ENCODE peak calls at places on chromosome 2, in seven cellular contexts. One of them, this sample, is unnamed.

GRCh38 chr2:197088694-197089093 is 162.2 kb upstream of the PGAP1 start:
- DNase-seq in HCT116: no peak
- DNase-seq in GM12878: no peak
- DNase-seq in H1: no peak
- DNase-seq in HepG2: no peak
- DNase-seq in K562: no peak
- DNase-seq in SK-N-SH: no peak
- DNase-seq in this sample: no peak

GRCh38 chr2:133792223-133792622 is 224.0 kb upstream of the NCKAP5 start:
- DNase-seq in HCT116: no peak
- DNase-seq in GM12878: no peak
- DNase-seq in H1: no peak
- DNase-seq in HepG2: no peak
- DNase-seq in K562: no peak
- DNase-seq in SK-N-SH: no peak
- DNase-seq in this sample: no peak

GRCh38 chr2:10158681-10159080 is 36.1 kb downstream of the RRM2 start:
- DNase-seq in HCT116: no peak
- DNase-seq in GM12878: no peak
- DNase-seq in H1: no peak
- DNase-seq in HepG2: no peak
- DNase-seq in K562: no peak
- DNase-seq in SK-N-SH: no peak
- DNase-seq in this sample: no peak

GRCh38 chr2:180690611-180691010 is 289.8 kb upstream of the UBE2E3 start:
- DNase-seq in HCT116: no peak
- DNase-seq in GM12878: no peak
- DNase-seq in H1: no peak
- DNase-seq in HepG2: no peak
- DNase-seq in K562: no peak
- DNase-seq in SK-N-SH: no peak
- DNase-seq in this sample: no peak

GRCh38 chr2:238898534-238899281 is 50.8 kb downstream of the TWIST2 start:
- DNase-seq in HCT116: no peak
- DNase-seq in GM12878: no peak
- DNase-seq in H1: no peak
- DNase-seq in HepG2: no peak
- DNase-seq in K562: no peak
- DNase-seq in SK-N-SH: no peak
- DNase-seq in this sample: no peak

GRCh38 chr2:3762771-3763447 is 59.5 kb downstream of the DCDC2C start:
- DNase-seq in HCT116: no peak
- DNase-seq in GM12878: no peak
- DNase-seq in H1: no peak
- DNase-seq in HepG2: no peak
- DNase-seq in K562: no peak
- DNase-seq in SK-N-SH: no peak
- DNase-seq in this sample: no peak

GRCh38 chr2:66240284-66240683 is 194.6 kb upstream of the MEIS1 start:
- DNase-seq in HCT116: no peak
- DNase-seq in GM12878: no peak
- DNase-seq in H1: no peak
- DNase-seq in HepG2: no peak
- DNase-seq in K562: no peak
- DNase-seq in SK-N-SH: no peak
- DNase-seq in this sample: no peak

GRCh38 chr2:173028671-173029070 is 47.0 kb upstream of the MAP3K20 start:
- DNase-seq in HCT116: no peak
- DNase-seq in GM12878: no peak
- DNase-seq in H1: no peak
- DNase-seq in HepG2: no peak
- DNase-seq in K562: no peak
- DNase-seq in SK-N-SH: no peak
- DNase-seq in this sample: no peak

GRCh38 chr2:241616168-241617125 is 20.5 kb downstream of the THAP4 start:
- DNase-seq in HCT116: no peak
- DNase-seq in GM12878: no peak
- DNase-seq in H1: no peak
- DNase-seq in HepG2: no peak
- DNase-seq in K562: no peak
- DNase-seq in SK-N-SH: no peak
- DNase-seq in this sample: no peak

GRCh38 chr2:21607568-21607967 is 483.8 kb downstream of the TDRD15 start:
- DNase-seq in HCT116: no peak
- DNase-seq in GM12878: no peak
- DNase-seq in H1: no peak
- DNase-seq in HepG2: no peak
- DNase-seq in K562: no peak
- DNase-seq in SK-N-SH: no peak
- DNase-seq in this sample: no peak

GRCh38 chr2:23286765-23287155 is 98.2 kb upstream of the KLHL29 start:
- DNase-seq in HCT116: no peak
- DNase-seq in GM12878: no peak
- DNase-seq in H1: no peak
- DNase-seq in HepG2: no peak
- DNase-seq in K562: no peak
- DNase-seq in SK-N-SH: no peak
- DNase-seq in this sample: no peak

GRCh38 chr2:46135936-46136335 is 161.3 kb upstream of the EPAS1 start:
- DNase-seq in HCT116: no peak
- DNase-seq in GM12878: no peak
- DNase-seq in H1: no peak
- DNase-seq in HepG2: no peak
- DNase-seq in K562: no peak
- DNase-seq in SK-N-SH: no peak
- DNase-seq in this sample: no peak

GRCh38 chr2:181111059-181111458 is 130.7 kb downstream of the UBE2E3 start:
- DNase-seq in HCT116: no peak
- DNase-seq in GM12878: no peak
- DNase-seq in H1: no peak
- DNase-seq in HepG2: no peak
- DNase-seq in K562: no peak
- DNase-seq in SK-N-SH: no peak
- DNase-seq in this sample: no peak

GRCh38 chr2:99861376-99861760 is 281.0 kb downstream of the AFF3 start:
- DNase-seq in HCT116: no peak
- DNase-seq in GM12878: no peak
- DNase-seq in H1: no peak
- DNase-seq in HepG2: no peak
- DNase-seq in K562: no peak
- DNase-seq in SK-N-SH: no peak
- DNase-seq in this sample: no peak

GRCh38 chr2:192194065-192194865 is 468 bp downstream of the TMEFF2 start:
- DNase-seq in HCT116: no peak
- DNase-seq in GM12878: no peak
- DNase-seq in H1: no peak
- DNase-seq in HepG2: no peak
- DNase-seq in K562: no peak
- DNase-seq in SK-N-SH: no peak
- DNase-seq in this sample: no peak

GRCh38 chr2:218033590-218034496 is 31.0 kb upstream of the TNS1 start:
- DNase-seq in HCT116: no peak
- DNase-seq in GM12878: no peak
- DNase-seq in H1: no peak
- DNase-seq in HepG2: no peak
- DNase-seq in K562: no peak
- DNase-seq in SK-N-SH: no peak
- DNase-seq in this sample: no peak

GRCh38 chr2:117948585-117948984 is 65.3 kb downstream of the CCDC93 start:
- DNase-seq in HCT116: no peak
- DNase-seq in GM12878: no peak
- DNase-seq in H1: no peak
- DNase-seq in HepG2: no peak
- DNase-seq in K562: no peak
- DNase-seq in SK-N-SH: no peak
- DNase-seq in this sample: no peak

GRCh38 chr2:240123821-240124650 is 12.1 kb downstream of the COPS9 start:
- DNase-seq in HCT116: no peak
- DNase-seq in GM12878: no peak
- DNase-seq in H1: no peak
- DNase-seq in HepG2: no peak
- DNase-seq in K562: no peak
- DNase-seq in SK-N-SH: peak
- DNase-seq in this sample: no peak

GRCh38 chr2:9699139-9699823 is 68.5 kb upstream of the YWHAQ start:
- DNase-seq in HCT116: no peak
- DNase-seq in GM12878: no peak
- DNase-seq in H1: no peak
- DNase-seq in HepG2: no peak
- DNase-seq in K562: peak
- DNase-seq in SK-N-SH: no peak
- DNase-seq in this sample: no peak

GRCh38 chr2:42908538-42909200 is 116.3 kb upstream of the HAAO start:
- DNase-seq in HCT116: no peak
- DNase-seq in GM12878: no peak
- DNase-seq in H1: no peak
- DNase-seq in HepG2: no peak
- DNase-seq in K562: no peak
- DNase-seq in SK-N-SH: no peak
- DNase-seq in this sample: no peak

GRCh38 chr2:55239656-55240222 is 7.3 kb downstream of the RPS27A start:
- DNase-seq in HCT116: no peak
- DNase-seq in GM12878: no peak
- DNase-seq in H1: no peak
- DNase-seq in HepG2: peak
- DNase-seq in K562: no peak
- DNase-seq in SK-N-SH: no peak
- DNase-seq in this sample: no peak

GRCh38 chr2:1777156-1777555 is 32.8 kb upstream of the PXDN start:
- DNase-seq in HCT116: no peak
- DNase-seq in GM12878: no peak
- DNase-seq in H1: no peak
- DNase-seq in HepG2: no peak
- DNase-seq in K562: no peak
- DNase-seq in SK-N-SH: no peak
- DNase-seq in this sample: no peak

GRCh38 chr2:45388541-45389100 is 222.4 kb downstream of the SRBD1 start:
- DNase-seq in HCT116: no peak
- DNase-seq in GM12878: no peak
- DNase-seq in H1: no peak
- DNase-seq in HepG2: no peak
- DNase-seq in K562: no peak
- DNase-seq in SK-N-SH: no peak
- DNase-seq in this sample: no peak

GRCh38 chr2:45675130-45675812 is 23.8 kb downstream of the PRKCE start:
- DNase-seq in HCT116: peak
- DNase-seq in GM12878: no peak
- DNase-seq in H1: no peak
- DNase-seq in HepG2: no peak
- DNase-seq in K562: no peak
- DNase-seq in SK-N-SH: peak
- DNase-seq in this sample: no peak

GRCh38 chr2:72083751-72084583 is 63.7 kb downstream of the CYP26B1 start:
- DNase-seq in HCT116: no peak
- DNase-seq in GM12878: no peak
- DNase-seq in H1: no peak
- DNase-seq in HepG2: no peak
- DNase-seq in K562: no peak
- DNase-seq in SK-N-SH: no peak
- DNase-seq in this sample: no peak
- TF ChIP-seq SIN3A in HCT116: no peak
- TF ChIP-seq SIN3A in GM12878: no peak
- TF ChIP-seq SIN3A in H1: no peak
- TF ChIP-seq SIN3A in HepG2: no peak
- TF ChIP-seq SIN3A in K562: no peak
- TF ChIP-seq SIN3A in SK-N-SH: no peak
- TF ChIP-seq SIN3A in this sample: no peak

GRCh38 chr2:102005989-102006885 is 14.5 kb downstream of the IL1R2 start:
- DNase-seq in HCT116: peak
- DNase-seq in GM12878: no peak
- DNase-seq in H1: peak
- DNase-seq in HepG2: peak
- DNase-seq in K562: peak
- DNase-seq in SK-N-SH: peak
- DNase-seq in this sample: no peak
- TF ChIP-seq SIN3A in HCT116: no peak
- TF ChIP-seq SIN3A in GM12878: no peak
- TF ChIP-seq SIN3A in H1: no peak
- TF ChIP-seq SIN3A in HepG2: no peak
- TF ChIP-seq SIN3A in K562: no peak
- TF ChIP-seq SIN3A in SK-N-SH: no peak
- TF ChIP-seq SIN3A in this sample: no peak

DNA sequence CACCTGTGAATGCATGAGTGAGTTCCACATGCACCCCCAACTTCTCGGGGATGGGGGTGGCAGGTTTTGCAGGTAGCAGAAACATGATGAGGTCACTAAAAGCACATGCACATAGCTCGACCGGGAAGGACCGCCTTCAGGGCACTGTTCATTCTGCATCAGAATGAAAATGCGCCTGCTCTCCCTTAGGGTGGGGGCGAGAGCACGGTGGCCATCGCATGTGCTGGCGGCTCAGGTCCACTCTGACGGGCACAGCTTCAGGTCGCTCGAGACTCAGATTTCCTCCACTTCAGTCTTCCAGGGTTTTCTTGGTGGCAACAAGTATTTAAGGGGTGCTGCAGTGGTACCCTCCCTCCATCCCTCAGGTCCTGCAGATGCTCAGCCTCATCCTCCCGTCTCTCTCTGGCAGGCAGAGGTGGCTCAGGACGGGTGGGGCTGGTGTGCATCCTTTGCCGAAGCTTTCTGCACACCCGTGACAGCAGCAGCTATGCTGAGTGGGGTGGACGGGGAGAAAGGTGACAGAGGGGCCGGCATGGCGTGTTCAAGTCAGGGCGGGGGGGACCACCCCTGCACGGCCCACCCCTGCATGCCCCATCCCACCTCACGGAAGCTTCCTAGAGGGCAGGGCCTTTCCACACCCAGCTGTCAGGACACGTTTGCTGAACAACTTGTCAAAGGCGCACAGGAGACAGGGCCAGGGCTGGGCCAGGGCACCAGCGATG is 14.8 kb downstream of the KCNIP3 start:
- DNase-seq in HCT116: no peak
- DNase-seq in GM12878: no peak
- DNase-seq in H1: no peak
- DNase-seq in HepG2: no peak
- DNase-seq in K562: no peak
- DNase-seq in SK-N-SH: no peak
- DNase-seq in this sample: no peak
- TF ChIP-seq SIN3A in HCT116: no peak
- TF ChIP-seq SIN3A in GM12878: no peak
- TF ChIP-seq SIN3A in H1: no peak
- TF ChIP-seq SIN3A in HepG2: no peak
- TF ChIP-seq SIN3A in K562: no peak
- TF ChIP-seq SIN3A in SK-N-SH: no peak
- TF ChIP-seq SIN3A in this sample: no peak

DNA sequence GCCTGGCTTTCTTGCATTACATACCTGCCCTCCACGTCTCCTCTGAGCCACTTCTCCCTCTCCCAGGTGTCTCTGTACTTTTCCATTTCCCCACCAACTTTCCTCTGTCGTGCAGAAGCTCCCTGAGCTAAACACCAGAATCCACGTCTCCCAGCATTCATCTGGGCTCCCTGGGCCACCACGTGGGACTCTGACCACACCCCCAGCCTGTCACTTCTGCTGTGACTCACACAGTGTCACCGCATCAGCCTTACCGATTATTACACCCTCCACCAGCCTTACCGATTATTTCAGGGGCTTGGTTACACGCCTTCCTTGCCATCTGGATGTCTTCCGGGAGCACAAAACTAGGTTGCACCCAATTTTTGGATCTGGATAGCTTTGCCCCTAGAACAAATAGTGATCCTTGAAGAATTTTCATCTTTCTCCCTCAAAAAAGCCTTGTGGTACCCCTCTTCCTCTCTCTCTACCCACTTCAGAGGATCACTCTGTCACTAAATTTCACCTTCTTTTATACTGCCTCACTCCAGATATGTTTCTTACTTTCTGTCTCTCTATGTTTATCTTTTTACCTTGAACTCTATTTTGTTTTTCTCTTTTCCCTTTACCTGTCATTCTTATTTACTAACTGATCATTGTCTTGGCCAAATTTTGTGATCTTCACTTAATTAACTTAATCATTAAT is 136.9 kb upstream of the CAB39 start:
- DNase-seq in HCT116: peak
- DNase-seq in GM12878: no peak
- DNase-seq in H1: no peak
- DNase-seq in HepG2: no peak
- DNase-seq in K562: peak
- DNase-seq in SK-N-SH: no peak
- DNase-seq in this sample: no peak
- TF ChIP-seq SIN3A in HCT116: no peak
- TF ChIP-seq SIN3A in GM12878: no peak
- TF ChIP-seq SIN3A in H1: no peak
- TF ChIP-seq SIN3A in HepG2: no peak
- TF ChIP-seq SIN3A in K562: no peak
- TF ChIP-seq SIN3A in SK-N-SH: no peak
- TF ChIP-seq SIN3A in this sample: no peak

This sample was measured in Panc1.